ENCODE peak calls at places on chromosomes 2 and 18, in ten cellular contexts. D, P, W, X, E, B, J, U, S and N are unnamed samples.

GRCh38 chr2:34115076-34115475 is 516.0 kb upstream of the FAM98A start:
- DNase-seq in D (no peak), X (no peak), S (no peak), B (no peak), P (no peak), U (no peak), E (no peak), J (no peak), W (no peak), N (no peak)

GRCh38 chr18:31099490-31100230 is 2.6 kb downstream of the DSC2 start:
- DNase-seq in P (no peak), B (peak; percentile 64), J (peak; percentile 48), W (no peak), X (no peak), E (no peak), S (no peak), U (no peak), D (no peak), N (no peak)

GRCh38 chr18:40417501-40417900 is 1537.5 kb upstream of the PIK3C3 start:
- DNase-seq in J (no peak), E (no peak), S (no peak), U (no peak), P (no peak), X (no peak), W (no peak), D (no peak), B (no peak), N (no peak)

GRCh38 chr2:230137902-230138539 is 69.3 kb upstream of the SLC16A14 start:
- DNase-seq in U (no peak), X (no peak), S (no peak), E (no peak), W (no peak), P (no peak), D (peak; percentile 18), B (peak; percentile 92), J (no peak), N (no peak)

GRCh38 chr2:173963817-173964564 is 1.2 kb downstream of the SP3 start:
- DNase-seq in J (peak; percentile 97), S (peak; percentile 90), X (peak; percentile 89), W (peak; percentile 94), P (peak; percentile 97), E (peak; percentile 80), U (peak; percentile 87), D (peak; percentile 61), B (peak; percentile 80), N (peak; percentile 89)

GRCh38 chr2:228318218-228318617 is 136.7 kb upstream of the SPHKAP start:
- DNase-seq in W (peak; percentile 4), X (peak; percentile 69), D (no peak), E (peak; percentile 14), B (peak; percentile 72), J (no peak), P (no peak), U (no peak), S (peak; percentile 71), N (no peak)

GRCh38 chr2:62741954-62742722 is 36.6 kb downstream of the EHBP1 start:
- DNase-seq in X (no peak), J (no peak), U (no peak), B (peak; percentile 35), D (peak; percentile 16), E (no peak), S (no peak), W (no peak), P (no peak), N (no peak)

GRCh38 chr2:8860239-8860638 is 22.8 kb upstream of the KIDINS220 start:
- DNase-seq in D (no peak), J (no peak), P (no peak), U (no peak), B (peak; percentile 22), S (no peak), X (no peak), W (no peak), E (no peak), N (no peak)

GRCh38 chr18:48859311-48860275 is 91.2 kb downstream of the SMAD7 start:
- DNase-seq in J (peak; percentile 92), D (no peak), W (no peak), S (peak; percentile 23), U (no peak), P (no peak), E (peak; percentile 84), B (no peak), X (peak; percentile 66), N (no peak)

GRCh38 chr2:234571620-234572407 is 74.9 kb upstream of the ARL4C start:
- DNase-seq in B (no peak), S (no peak), U (no peak), P (no peak), E (no peak), D (no peak), X (no peak), W (peak; percentile 73), J (no peak), N (no peak)

GRCh38 chr18:23573948-23574431 is 12.3 kb downstream of the NPC1 start:
- DNase-seq in B (peak; percentile 81), W (no peak), J (no peak), U (no peak), X (no peak), D (peak; percentile 55), P (no peak), E (no peak), S (no peak), N (no peak)

GRCh38 chr2:19021721-19022120 is 336.7 kb downstream of the OSR1 start:
- DNase-seq in D (no peak), X (no peak), U (peak; percentile 20), W (no peak), B (no peak), E (no peak), J (no peak), P (no peak), S (no peak), N (no peak)

GRCh38 chr2:128389521-128389920 is 70.9 kb upstream of the HS6ST1 start:
- DNase-seq in J (no peak), X (no peak), S (no peak), W (no peak), B (no peak), P (peak; percentile 72), U (no peak), E (no peak), D (no peak), N (peak; percentile 16)

GRCh38 chr2:44942304-44943030 is 965 bp downstream of the SIX3 start:
- DNase-seq in B (no peak), D (no peak), X (peak; percentile 78), J (no peak), W (no peak), P (no peak), U (no peak), S (no peak), E (no peak), N (no peak)
- H3K4me3 ChIP-seq in B (peak overlapping the region; percentile 89), D (no peak overlapping the region), X (peak overlapping the region; percentile 39), J (no peak overlapping the region), W (no peak overlapping the region), P (peak overlapping the region; percentile 0), U (peak overlapping the region; percentile 13), S (peak overlapping the region; percentile 1), E (peak overlapping the region; percentile 91), N (peak overlapping the region; percentile 44)

DNA sequence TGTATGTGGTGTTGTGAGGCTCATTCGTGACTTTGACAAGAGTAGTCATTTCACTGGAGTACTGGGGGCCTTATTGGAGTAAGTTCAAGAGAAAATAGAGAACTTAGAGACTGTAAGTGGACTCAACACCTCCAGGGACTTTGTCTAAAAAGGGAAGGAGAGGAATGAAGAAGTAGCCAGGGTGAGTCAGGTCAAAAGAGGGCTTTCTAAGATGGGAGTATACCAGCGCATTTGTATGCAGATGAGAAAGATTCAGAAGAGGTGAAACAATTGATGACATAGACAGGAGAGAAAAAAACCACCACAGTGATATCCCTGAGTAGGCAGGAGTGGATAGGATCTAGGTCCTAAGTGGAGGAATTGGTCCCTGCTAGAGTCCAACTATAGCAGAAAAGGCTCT is 246.8 kb downstream of the IKZF2 start:
- DNase-seq in P (no peak), X (no peak), J (no peak), U (no peak), E (no peak), W (peak; percentile 45), S (no peak), D (no peak), B (no peak), N (no peak)
- H3K27ac ChIP-seq in P (no peak overlapping the region), X (no peak overlapping the region), J (no peak overlapping the region), U (no peak overlapping the region), E (no peak overlapping the region), W (no peak overlapping the region), S (no peak overlapping the region), D (no peak overlapping the region), B (peak overlapping the region; percentile 95), N (no peak overlapping the region)

DNA sequence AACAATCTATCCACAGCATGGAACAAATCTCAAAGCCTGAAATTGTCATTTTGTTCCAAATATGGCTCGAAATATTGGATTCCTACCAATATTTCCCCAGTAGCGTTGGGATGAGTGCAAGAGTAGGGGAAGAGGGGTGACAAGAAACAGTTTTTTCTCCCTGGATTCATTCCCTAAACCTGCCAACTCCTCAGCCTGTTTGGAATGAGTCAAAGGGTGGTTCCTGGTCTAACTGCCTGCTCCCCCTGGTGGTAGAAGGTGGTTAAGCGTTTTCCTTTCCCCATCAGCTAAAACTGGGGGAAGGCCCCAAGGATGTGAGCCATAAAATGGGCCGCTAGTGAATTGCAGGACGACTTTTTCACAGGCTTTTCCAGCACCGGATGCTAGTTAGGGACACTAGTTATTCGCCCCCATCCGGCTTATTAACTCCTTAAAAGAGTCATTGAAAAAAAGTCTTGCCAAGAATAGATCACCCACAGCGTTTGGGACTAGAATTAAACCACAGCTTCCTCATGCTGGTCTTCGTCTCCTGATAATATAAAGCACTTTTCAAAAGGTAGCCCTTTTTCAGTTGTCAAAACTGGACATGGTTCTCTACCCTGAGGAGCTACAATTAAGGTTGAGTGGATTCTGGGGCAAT is 72.5 kb downstream of the DHRS9 start:
- DNase-seq in P (no peak), D (peak; percentile 62), X (peak; percentile 90), J (no peak), E (peak; percentile 55), S (peak; percentile 72), W (peak; percentile 57), U (peak; percentile 26), B (peak; percentile 82), N (peak; percentile 43)
- H3K4me3 ChIP-seq in P (no peak overlapping the region), D (no peak overlapping the region), X (no peak overlapping the region), J (no peak overlapping the region), E (no peak overlapping the region), S (no peak overlapping the region), W (no peak overlapping the region), U (no peak overlapping the region), B (no peak overlapping the region), N (no peak overlapping the region)

GRCh38 chr2:67272195-67272594 is 124.9 kb upstream of the ETAA1 start:
- DNase-seq in J (no peak), S (no peak), U (no peak), B (no peak), P (no peak), W (no peak), X (no peak), E (no peak), D (no peak), N (no peak)

GRCh38 chr2:67267238-67267637 is 129.9 kb upstream of the ETAA1 start:
- DNase-seq in B (no peak), W (no peak), U (no peak), D (no peak), X (no peak), P (no peak), E (no peak), S (no peak), J (no peak), N (no peak)

DNA sequence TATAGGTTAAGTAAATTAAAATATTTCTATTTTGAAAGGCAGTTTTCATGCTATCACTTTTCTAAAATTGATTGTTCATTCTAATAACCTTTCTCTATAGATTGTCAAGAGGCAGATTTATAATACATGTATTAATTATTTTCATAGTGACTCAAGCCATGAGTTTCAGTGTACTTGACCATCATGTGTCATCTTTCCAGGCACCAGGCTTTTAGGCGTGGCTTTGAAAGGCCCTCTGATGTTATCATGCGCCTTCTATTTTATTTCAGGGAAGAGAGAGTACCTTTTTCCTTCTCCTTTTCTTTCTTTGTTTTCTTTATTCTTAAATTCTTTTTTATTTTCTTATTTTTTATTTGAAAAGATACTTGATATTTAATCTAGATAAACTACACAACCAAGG is 128.3 kb upstream of the ETAA1 start:
- DNase-seq in X (no peak), U (no peak), E (no peak), W (no peak), J (no peak), P (no peak), B (peak; percentile 82), D (peak; percentile 78), S (no peak), N (no peak)
- H3K27ac ChIP-seq in X (no peak overlapping the region), U (no peak overlapping the region), E (no peak overlapping the region), W (no peak overlapping the region), J (no peak overlapping the region), P (no peak overlapping the region), B (peak overlapping the region; percentile 77), D (peak overlapping the region; percentile 33), S (no peak overlapping the region), N (no peak overlapping the region)